ENCODE peak calls at places on chromosomes 11 and 22, in seven cellular contexts. J, X, O, L, G, Y and V are unnamed samples.

GRCh38 chr11:3087821-3088800 is 30.9 kb upstream of the CARS1 start:
- DNase-seq in J (no peak), L (no peak), G (no peak), O (no peak), X (no peak), Y (no peak), V (no peak)

GRCh38 chr11:6259638-6260019 is at the start of gene CCKBR:
- DNase-seq in X (no peak), G (no peak), O (peak; percentile 45), L (peak; percentile 83), Y (no peak), J (no peak), V (no peak)

GRCh38 chr11:70656293-70656692 is 258.0 kb downstream of the CTTN start:
- DNase-seq in J (no peak), X (no peak), L (no peak), G (no peak), O (no peak), Y (no peak), V (no peak)

GRCh38 chr11:111001986-111002616 is 243.4 kb upstream of the POU2AF2 start:
- DNase-seq in O (no peak), L (no peak), G (no peak), X (no peak), J (no peak), Y (no peak), V (no peak)

GRCh38 chr11:124837491-124837856 is 27.8 kb upstream of the ROBO3 start:
- DNase-seq in G (no peak), O (no peak), X (no peak), L (peak; percentile 45), Y (no peak), J (no peak), V (peak; percentile 76)

GRCh38 chr11:69878927-69879733 is 59.9 kb upstream of the FGF3 start:
- DNase-seq in Y (no peak), L (no peak), O (no peak), G (peak; percentile 8), J (peak; percentile 7), X (no peak), V (no peak)

GRCh38 chr11:27088353-27088752 is 47.7 kb downstream of the BBOX1 start:
- DNase-seq in Y (no peak), O (no peak), G (no peak), L (no peak), J (no peak), X (no peak), V (no peak)

GRCh38 chr22:37303821-37304274 is 21.5 kb downstream of the CYTH4 start:
- DNase-seq in Y (peak; percentile 43), L (no peak), X (peak; percentile 57), J (peak; percentile 48), O (no peak), G (no peak), V (no peak)

GRCh38 chr11:68181719-68182451 is 31.2 kb downstream of the KMT5B start:
- DNase-seq in X (no peak), L (no peak), J (no peak), G (no peak), Y (no peak), O (no peak), V (no peak)

GRCh38 chr11:43699879-43700278 is 19.3 kb downstream of the HSD17B12 start:
- DNase-seq in Y (no peak), X (no peak), L (no peak), J (no peak), O (no peak), G (no peak), V (no peak)